ENCODE peak calls at places on chromosomes 5 and 9, in four cellular contexts. V is GM12878, O is K562, T is HepG2. B is an unnamed sample.

GRCh38 chr5:36416605-36417004 is 114.9 kb upstream of the RANBP3L start:
- DNase-seq in V (no peak), O (no peak), T (no peak), B (no peak)

GRCh38 chr5:148488757-148489156 is 105.0 kb downstream of the FBXO38 start:
- DNase-seq in V (no peak), O (no peak), T (peak), B (no peak)

GRCh38 chr9:21266733-21267132 is 26.9 kb upstream of the IFNA14 start:
- DNase-seq in V (no peak), O (no peak), T (no peak), B (no peak)

GRCh38 chr5:180026320-180026719 is 45.2 kb downstream of the RNF130 start:
- DNase-seq in V (no peak), O (peak), T (peak), B (no peak)

GRCh38 chr5:139388198-139388821 is 1.4 kb downstream of the MZB1 start:
- DNase-seq in V (no peak), O (no peak), T (peak), B (no peak)

GRCh38 chr5:643351-643801 is 31.2 kb downstream of the CEP72 start:
- DNase-seq in V (no peak), O (no peak), T (no peak), B (no peak)

GRCh38 chr9:130239741-130240241 is 25.8 kb upstream of the HMCN2 start:
- DNase-seq in V (peak), O (no peak), T (no peak), B (no peak)

GRCh38 chr9:27151693-27152397 is 42.8 kb downstream of the TEK start:
- DNase-seq in V (no peak), O (no peak), T (no peak), B (no peak)

GRCh38 chr5:1112596-1113331 is 901 bp upstream of the SLC12A7 start:
- DNase-seq in V (no peak), O (no peak), T (peak), B (no peak)

GRCh38 chr9:114034663-114035062 is 43.4 kb downstream of the AMBP start:
- DNase-seq in V (no peak), O (no peak), T (no peak), B (peak)

GRCh38 chr9:8856686-8857329 is 1057.2 kb upstream of the DMAC1 start:
- DNase-seq in V (no peak), O (no peak), T (no peak), B (no peak)

GRCh38 chr9:134708672-134709038 is 67.1 kb downstream of the COL5A1 start:
- DNase-seq in V (no peak), O (no peak), T (no peak), B (no peak)

GRCh38 chr9:72891043-72891442 is 61.8 kb downstream of the ALDH1A1 start:
- DNase-seq in V (no peak), O (no peak), T (no peak), B (no peak)

GRCh38 chr5:1886634-1887399 is 4.1 kb upstream of the IRX4 start:
- DNase-seq in V (no peak), O (no peak), T (no peak), B (no peak)

GRCh38 chr5:172146748-172147092 is 41.3 kb downstream of the STK10 start:
- DNase-seq in V (no peak), O (no peak), T (no peak), B (no peak)

GRCh38 chr9:127777368-127777960 is 1.0 kb downstream of the SH2D3C start:
- DNase-seq in V (no peak), O (no peak), T (no peak), B (no peak)

GRCh38 chr9:127776919-127777280 is 1.6 kb downstream of the SH2D3C start:
- DNase-seq in V (no peak), O (no peak), T (no peak), B (no peak)

GRCh38 chr9:127773981-127774380 is 4.5 kb downstream of the SH2D3C start:
- DNase-seq in V (no peak), O (no peak), T (no peak), B (no peak)

GRCh38 chr9:127778280-127779135 is at the start of gene SH2D3C:
- DNase-seq in V (no peak), O (peak), T (no peak), B (no peak)

GRCh38 chr9:127776195-127776918 is 2.1 kb downstream of the SH2D3C start:
- DNase-seq in V (no peak), O (peak), T (no peak), B (peak)
- TF ChIP-seq BRCA1 in V (no peak), O (no peak), T (no peak), B (no peak)

DNA sequence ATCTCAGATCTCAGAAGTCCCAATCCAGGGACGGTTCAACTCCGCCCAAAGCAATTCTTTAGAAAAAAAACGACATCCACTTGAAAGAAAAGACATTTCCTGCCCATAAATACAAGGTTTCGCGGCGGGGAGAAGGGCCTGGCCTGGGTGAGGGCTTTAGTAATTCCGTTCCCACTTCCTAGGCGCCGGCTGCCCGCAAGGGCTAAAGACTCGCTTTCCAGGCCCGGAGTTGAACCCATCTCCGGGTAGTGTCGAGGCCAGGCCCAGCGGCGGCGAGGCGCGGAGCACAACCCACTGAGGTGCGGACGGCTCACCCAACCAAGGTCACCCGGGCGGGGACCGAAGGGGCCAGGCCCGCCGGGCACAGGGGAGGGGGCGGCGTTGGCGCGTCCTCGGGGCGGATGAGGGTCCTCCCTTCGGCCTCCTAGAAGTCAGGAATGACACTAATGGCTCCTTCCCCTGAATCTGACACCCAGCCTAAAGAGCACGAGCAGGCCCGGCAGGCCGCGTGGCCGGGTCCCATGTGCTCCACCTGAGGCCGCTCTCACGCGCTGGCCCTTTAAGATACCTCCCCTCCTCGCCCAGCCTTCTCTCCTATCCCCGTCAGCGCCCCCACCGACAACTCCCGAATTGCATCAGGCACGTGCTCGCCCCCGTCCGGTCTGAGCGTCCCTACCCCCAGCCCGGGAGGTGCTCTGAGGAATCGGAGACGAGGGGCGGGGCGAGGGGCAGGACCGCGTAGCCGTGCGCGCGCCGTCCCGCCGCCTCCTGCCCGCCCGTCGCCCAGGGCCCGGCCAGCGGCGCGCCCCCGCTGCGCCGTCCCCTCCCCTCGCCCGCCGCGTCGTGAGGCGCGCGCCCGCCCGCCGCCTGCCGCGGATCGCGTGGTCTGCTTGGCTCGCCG is 467 bp upstream of the LARP1 start:
- DNase-seq in V (peak), O (peak), T (peak), B (peak)
- TF ChIP-seq POLR2A in V (peak), O (peak), T (peak), B (peak)

DNA sequence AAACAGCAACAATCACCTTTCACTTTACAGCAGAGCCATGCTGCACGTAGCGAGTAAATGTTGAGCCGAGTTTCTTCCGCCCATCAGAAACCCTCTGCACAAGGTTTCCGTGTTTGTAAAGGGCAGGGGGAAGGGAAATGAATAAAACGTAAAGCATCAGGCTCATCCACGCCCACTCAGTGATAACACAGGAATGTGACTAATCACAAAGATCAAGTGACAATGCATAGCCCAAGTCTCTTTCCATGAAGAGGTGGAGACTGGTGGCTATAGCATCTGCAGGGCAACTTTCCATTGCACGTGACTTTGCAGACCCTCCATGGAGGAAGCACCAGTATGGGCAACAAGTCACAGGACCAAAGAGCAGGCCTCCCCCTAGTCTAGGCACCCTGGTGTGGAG is 56.6 kb downstream of the CAMSAP1 start:
- DNase-seq in V (no peak), O (no peak), T (no peak), B (no peak)
- TF ChIP-seq BRCA1 in V (no peak), O (no peak), T (no peak), B (no peak)

GRCh38 chr9:94167055-94167346 is 82.7 kb downstream of the PTPDC1 start:
- DNase-seq in V (no peak), O (no peak), T (peak), B (no peak)
- TF ChIP-seq POLR2A in V (no peak), O (peak), T (peak), B (no peak)

GRCh38 chr5:77425998-77426659 is 66.0 kb downstream of the WDR41 start:
- DNase-seq in V (no peak), O (no peak), T (peak), B (no peak)
- TF ChIP-seq BRCA1 in V (no peak), O (no peak), T (no peak), B (no peak)

DNA sequence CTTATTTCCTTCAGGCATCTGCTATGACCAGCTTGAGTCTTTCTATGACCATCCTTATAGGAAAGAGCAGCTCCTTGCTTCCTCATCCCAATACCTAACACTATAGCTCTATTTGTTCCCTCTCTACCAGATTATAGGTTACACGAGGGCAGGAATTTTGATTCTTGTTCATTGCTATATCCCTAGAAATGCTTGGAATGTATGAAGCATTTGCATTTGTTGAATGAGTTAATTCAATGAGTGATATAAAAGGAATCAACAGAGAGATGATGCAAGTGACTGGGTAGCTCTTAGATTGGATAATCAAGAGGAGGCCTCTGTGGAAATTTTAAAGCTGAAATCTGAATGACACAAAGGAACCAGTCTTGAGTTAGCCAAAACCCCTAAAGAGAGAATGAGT is 13.9 kb downstream of the ZCCHC9 start:
- DNase-seq in V (no peak), O (no peak), T (no peak), B (no peak)
- TF ChIP-seq POLR2A in V (no peak), O (no peak), T (no peak), B (no peak)

GRCh38 chr5:19492861-19493260 is 495.1 kb downstream of the CDH18 start:
- DNase-seq in V (no peak), O (no peak), T (no peak), B (no peak)

GRCh38 chr5:19487484-19487883 is 500.5 kb downstream of the CDH18 start:
- DNase-seq in V (no peak), O (no peak), T (no peak), B (no peak)

GRCh38 chr5:19488786-19489185 is 499.2 kb downstream of the CDH18 start:
- DNase-seq in V (no peak), O (no peak), T (no peak), B (no peak)
- TF ChIP-seq BRCA1 in V (no peak), O (no peak), T (no peak), B (no peak)

DNA sequence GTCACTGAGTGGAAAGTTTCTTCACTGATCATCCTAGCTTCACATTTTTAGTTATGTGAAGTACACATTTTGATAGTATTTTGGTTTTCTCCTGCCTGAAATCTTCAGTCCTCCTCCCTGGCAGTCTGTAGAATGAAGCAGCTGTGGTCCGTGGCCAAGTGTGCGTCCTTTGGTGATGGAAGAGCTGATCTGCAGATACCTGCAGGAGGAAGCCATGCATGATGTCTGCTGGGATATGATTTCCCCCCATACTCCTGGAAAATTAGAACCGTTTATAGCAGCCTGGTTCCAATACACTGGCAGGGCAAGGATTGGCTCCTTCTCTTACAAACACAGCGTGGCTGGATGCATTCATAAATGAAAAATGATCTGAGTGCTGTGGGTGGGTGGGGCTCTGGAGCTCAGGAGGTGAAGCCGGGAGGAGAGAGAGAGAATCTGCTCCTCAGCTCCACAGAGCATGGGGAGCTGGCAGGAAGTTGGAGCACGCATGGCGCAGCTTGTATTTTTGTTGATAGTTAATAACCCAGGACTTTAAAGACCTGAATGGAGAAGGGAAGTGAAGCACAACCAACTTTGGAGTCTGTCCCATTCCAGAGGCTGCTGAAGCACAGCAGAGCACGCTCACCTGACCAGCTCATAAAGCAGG is 238.3 kb downstream of the GOLPH3 start:
- DNase-seq in V (no peak), O (no peak), T (no peak), B (no peak)
- TF ChIP-seq POLR2A in V (no peak), O (no peak), T (no peak), B (no peak)

B was measured in H1.